ENCODE peak calls at places on chromosomes 2 and 18, in six cellular contexts. U is right cardiac atrium, X is SK-N-SH, S is testis, M is AG09309, Y is astrocyte of the spinal cord. A is an unnamed sample.

GRCh38 chr2:8544786-8545631 is 136.8 kb upstream of the ID2 start:
- DNase-seq in U (peak), X (peak), S (peak), M (peak), Y (peak), A (peak)

GRCh38 chr2:103773884-103774283 is 1012.1 kb downstream of the TMEM182 start:
- DNase-seq in U (no peak), X (no peak), S (no peak), M (no peak), Y (peak), A (no peak)

GRCh38 chr2:153509133-153509532 is 30.6 kb upstream of the RPRM start:
- DNase-seq in U (no peak), X (peak), S (peak), M (no peak), Y (no peak), A (no peak)

GRCh38 chr18:39946623-39947061 is 2008.4 kb upstream of the PIK3C3 start:
- DNase-seq in U (no peak), X (no peak), S (peak), M (no peak), Y (peak), A (no peak)

GRCh38 chr18:5632041-5632440 is 88.2 kb upstream of the EPB41L3 start:
- DNase-seq in U (no peak), X (no peak), S (no peak), M (no peak), Y (no peak), A (no peak)

GRCh38 chr2:60377825-60378224 is 175.6 kb downstream of the BCL11A start:
- DNase-seq in U (no peak), X (no peak), S (no peak), M (no peak), Y (no peak), A (no peak)

GRCh38 chr2:38533757-38534545 is 68.8 kb downstream of the HNRNPLL start:
- DNase-seq in U (no peak), X (no peak), S (no peak), M (no peak), Y (no peak), A (no peak)

GRCh38 chr2:50066858-50067257 is 912.5 kb upstream of the FSHR start:
- DNase-seq in U (no peak), X (no peak), S (no peak), M (no peak), Y (no peak), A (no peak)

GRCh38 chr18:22822024-22822423 is 111.1 kb upstream of the RBBP8 start:
- DNase-seq in U (no peak), X (no peak), S (no peak), M (no peak), Y (peak), A (no peak)

GRCh38 chr2:21404827-21405625 is 281.3 kb downstream of the TDRD15 start:
- DNase-seq in U (no peak), X (no peak), S (no peak), M (no peak), Y (no peak), A (no peak)

GRCh38 chr2:21406983-21407382 is 283.2 kb downstream of the TDRD15 start:
- DNase-seq in U (no peak), X (peak), S (no peak), M (no peak), Y (no peak), A (no peak)

DNA sequence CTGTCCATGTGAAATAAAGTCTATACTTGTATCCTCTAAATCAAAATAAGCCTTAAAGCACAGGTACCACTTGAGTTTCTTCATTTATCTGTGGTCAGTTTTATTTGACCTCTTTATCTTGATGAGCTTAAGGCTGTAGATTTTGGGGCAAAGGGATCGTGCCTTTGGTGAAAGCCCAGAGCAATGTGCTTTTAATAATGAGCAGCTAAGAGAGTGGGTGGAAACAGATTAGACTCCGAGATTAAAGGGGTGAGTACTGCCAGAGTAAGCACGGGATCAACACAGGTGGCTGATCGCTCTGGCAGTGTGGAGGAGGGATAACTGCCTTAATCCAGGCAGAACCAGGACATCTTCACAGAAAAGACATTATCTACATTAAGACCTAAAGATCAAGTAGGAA is 280.4 kb downstream of the TDRD15 start:
- DNase-seq in U (no peak), X (peak), S (no peak), M (no peak), Y (no peak), A (no peak)
- H3K4me3 ChIP-seq in U (no peak), X (no peak), S (no peak), M (no peak), Y (no peak), A (no peak)

DNA sequence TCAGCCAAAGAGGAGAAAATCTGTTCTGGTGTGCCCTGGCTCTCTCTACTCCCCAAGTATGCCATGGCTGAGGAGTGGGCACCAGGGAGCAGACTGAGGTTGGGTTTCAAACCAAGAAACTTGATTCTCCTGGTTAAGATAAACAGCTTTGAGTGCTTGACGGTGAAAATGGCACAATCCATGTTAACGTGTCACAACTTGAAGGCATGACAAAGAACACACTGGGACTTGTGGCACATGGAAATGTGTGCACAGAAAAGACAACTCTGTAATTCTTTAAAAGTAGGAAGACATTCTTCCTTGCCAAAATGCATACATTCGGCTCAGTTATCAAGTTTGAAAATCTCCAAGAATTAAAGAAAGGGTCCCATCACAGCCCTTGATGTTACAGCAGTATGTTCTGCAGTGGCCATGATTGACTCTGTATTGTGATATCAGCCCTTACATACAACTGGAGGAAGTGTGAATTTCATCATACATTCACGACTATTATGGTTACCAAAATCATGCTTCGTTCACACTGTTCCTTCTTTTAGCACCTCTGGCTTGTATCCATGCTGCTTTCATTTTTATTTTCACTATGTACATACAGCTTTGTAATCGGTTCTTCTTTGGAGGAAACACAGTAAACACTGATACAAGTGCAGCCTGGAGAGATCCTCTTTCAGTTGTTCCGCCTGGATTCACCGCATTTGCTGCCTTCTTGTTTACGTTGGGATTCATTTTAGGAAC is 15.6 kb upstream of the ACTG2 start:
- DNase-seq in U (no peak), X (no peak), S (no peak), M (no peak), Y (no peak), A (no peak)
- H3K4me3 ChIP-seq in U (no peak), X (no peak), S (no peak), M (no peak), Y (no peak), A (no peak)

DNA sequence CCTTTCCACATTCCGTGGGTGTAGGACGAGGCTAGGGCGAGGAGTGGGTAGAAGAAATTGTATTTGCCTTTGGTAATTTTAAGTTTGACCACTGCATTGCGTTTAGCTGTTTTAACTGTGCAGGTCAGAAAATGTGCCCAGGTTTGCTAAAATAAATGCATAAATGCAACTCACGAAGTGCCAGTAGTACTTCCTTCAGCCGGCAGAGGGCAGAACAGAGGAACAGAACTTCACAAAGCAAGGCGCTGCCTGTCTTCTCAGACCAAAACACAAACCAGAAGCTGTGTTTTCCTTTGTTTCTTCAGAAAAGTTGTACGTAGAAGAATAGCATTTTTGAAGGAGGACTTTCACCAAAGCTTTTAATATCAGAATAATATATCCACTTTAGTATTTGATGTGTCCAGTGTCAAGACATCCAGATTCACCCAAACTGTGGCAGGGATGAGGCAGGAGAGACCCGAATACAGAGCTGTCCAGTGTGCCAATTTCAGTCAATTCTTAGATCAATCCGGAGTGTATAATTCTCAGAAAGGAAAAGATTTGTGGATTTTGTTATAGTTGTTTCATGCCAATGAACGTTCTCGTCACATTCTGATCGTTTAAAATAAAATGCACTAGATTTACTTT is 348.6 kb downstream of the DLGAP1 start:
- DNase-seq in U (peak), X (peak), S (peak), M (peak), Y (peak), A (peak)
- H3K4me3 ChIP-seq in U (no peak), X (peak), S (no peak), M (no peak), Y (peak), A (no peak)

GRCh38 chr2:54561010-54561409 is 104.9 kb downstream of the SPTBN1 start:
- DNase-seq in U (no peak), X (no peak), S (no peak), M (no peak), Y (no peak), A (no peak)

GRCh38 chr2:54560146-54560881 is 104.2 kb downstream of the SPTBN1 start:
- DNase-seq in U (peak), X (peak), S (peak), M (no peak), Y (peak), A (peak)

GRCh38 chr2:54558976-54559410 is 102.9 kb downstream of the SPTBN1 start:
- DNase-seq in U (no peak), X (peak), S (no peak), M (no peak), Y (peak), A (no peak)

GRCh38 chr2:54558188-54558975 is 102.3 kb downstream of the SPTBN1 start:
- DNase-seq in U (peak), X (peak), S (peak), M (no peak), Y (peak), A (peak)

GRCh38 chr2:54559593-54560145 is 103.5 kb downstream of the SPTBN1 start:
- DNase-seq in U (no peak), X (peak), S (peak), M (peak), Y (peak), A (no peak)
- H3K4me3 ChIP-seq in U (peak), X (peak), S (peak), M (peak), Y (peak), A (peak)

GRCh38 chr2:170715932-170716777 is 1.0 kb downstream of the SP5 start:
- DNase-seq in U (no peak), X (peak), S (no peak), M (no peak), Y (no peak), A (no peak)

GRCh38 chr2:170717991-170718589 is 3.0 kb downstream of the SP5 start:
- DNase-seq in U (no peak), X (no peak), S (no peak), M (no peak), Y (no peak), A (no peak)

GRCh38 chr2:170719810-170720209 is 4.7 kb downstream of the SP5 start:
- DNase-seq in U (no peak), X (no peak), S (no peak), M (no peak), Y (no peak), A (no peak)

GRCh38 chr2:170716851-170717598 is 1.9 kb downstream of the SP5 start:
- DNase-seq in U (peak), X (peak), S (peak), M (no peak), Y (peak), A (peak)

DNA sequence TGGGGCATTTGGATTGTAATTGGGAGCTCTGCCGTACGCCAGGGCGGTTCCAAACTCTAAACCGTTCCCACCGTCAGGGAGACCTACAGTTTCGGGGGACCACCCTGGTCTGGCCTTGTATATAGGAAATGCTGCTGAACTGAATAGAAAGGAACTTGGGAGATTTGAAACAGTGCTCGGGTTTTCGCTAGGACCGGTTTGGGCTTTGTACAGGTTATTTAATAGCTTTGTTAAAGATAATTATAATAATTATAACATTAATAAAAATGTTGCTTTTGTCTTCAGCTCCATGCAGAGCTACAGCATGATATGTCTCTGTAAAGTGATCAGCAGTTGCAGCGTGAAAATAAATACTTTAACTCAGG is 2.4 kb downstream of the SP5 start:
- DNase-seq in U (no peak), X (no peak), S (no peak), M (no peak), Y (no peak), A (no peak)
- H3K4me3 ChIP-seq in U (no peak), X (no peak), S (peak), M (no peak), Y (no peak), A (no peak)

A was measured in lower lobe of right lung.